ENCODE peak calls at places on chromosomes 12 and 14, in nine cellular contexts. One of them, this sample, is unnamed.

GRCh38 chr14:99195602-99196309 is 76.2 kb downstream of the BCL11B start:
- DNase-seq in right cardiac atrium: no peak
- DNase-seq in ecto neural progenitor cell: no peak
- DNase-seq in type B pancreatic cell: no peak
- DNase-seq in OCI-LY7: no peak
- DNase-seq in ovary: no peak
- DNase-seq in foreskin fibroblast: peak
- DNase-seq in SW 1271: no peak
- DNase-seq in WTC11: no peak
- DNase-seq in this sample: no peak

GRCh38 chr12:124496584-124496983 is 70.8 kb downstream of the NCOR2 start:
- DNase-seq in type B pancreatic cell: no peak
- DNase-seq in ovary: no peak
- DNase-seq in WTC11: no peak
- DNase-seq in right cardiac atrium: no peak
- DNase-seq in foreskin fibroblast: no peak
- DNase-seq in OCI-LY7: peak
- DNase-seq in SW 1271: no peak
- DNase-seq in ecto neural progenitor cell: no peak
- DNase-seq in this sample: no peak

GRCh38 chr12:131642101-131642540 is 68.8 kb upstream of the SFSWAP start:
- DNase-seq in ecto neural progenitor cell: no peak
- DNase-seq in OCI-LY7: peak
- DNase-seq in right cardiac atrium: no peak
- DNase-seq in foreskin fibroblast: no peak
- DNase-seq in type B pancreatic cell: peak
- DNase-seq in WTC11: no peak
- DNase-seq in ovary: no peak
- DNase-seq in SW 1271: no peak
- DNase-seq in this sample: no peak

GRCh38 chr14:72678360-72678759 is 215.5 kb downstream of the DPF3 start:
- DNase-seq in ecto neural progenitor cell: no peak
- DNase-seq in WTC11: no peak
- DNase-seq in right cardiac atrium: no peak
- DNase-seq in SW 1271: no peak
- DNase-seq in foreskin fibroblast: peak
- DNase-seq in ovary: no peak
- DNase-seq in type B pancreatic cell: no peak
- DNase-seq in OCI-LY7: no peak
- DNase-seq in this sample: no peak

GRCh38 chr14:75274899-75275569 is 3.6 kb upstream of the FOS start:
- DNase-seq in WTC11: no peak
- DNase-seq in foreskin fibroblast: no peak
- DNase-seq in SW 1271: no peak
- DNase-seq in OCI-LY7: peak
- DNase-seq in right cardiac atrium: no peak
- DNase-seq in ecto neural progenitor cell: no peak
- DNase-seq in type B pancreatic cell: no peak
- DNase-seq in ovary: no peak
- DNase-seq in this sample: no peak

GRCh38 chr12:45670339-45671065 is 59.0 kb upstream of the ARID2 start:
- DNase-seq in foreskin fibroblast: no peak
- DNase-seq in SW 1271: no peak
- DNase-seq in WTC11: no peak
- DNase-seq in OCI-LY7: no peak
- DNase-seq in ecto neural progenitor cell: no peak
- DNase-seq in right cardiac atrium: no peak
- DNase-seq in ovary: no peak
- DNase-seq in type B pancreatic cell: no peak
- DNase-seq in this sample: no peak

GRCh38 chr12:52956987-52957386 is 8.1 kb downstream of the KRT18 start:
- DNase-seq in foreskin fibroblast: no peak
- DNase-seq in WTC11: no peak
- DNase-seq in ecto neural progenitor cell: peak
- DNase-seq in type B pancreatic cell: no peak
- DNase-seq in OCI-LY7: peak
- DNase-seq in SW 1271: no peak
- DNase-seq in ovary: no peak
- DNase-seq in right cardiac atrium: no peak
- DNase-seq in this sample: no peak

GRCh38 chr12:76152161-76152807 is 67.8 kb upstream of the NAP1L1 start:
- DNase-seq in SW 1271: no peak
- DNase-seq in WTC11: no peak
- DNase-seq in right cardiac atrium: no peak
- DNase-seq in ovary: no peak
- DNase-seq in foreskin fibroblast: no peak
- DNase-seq in OCI-LY7: no peak
- DNase-seq in ecto neural progenitor cell: no peak
- DNase-seq in type B pancreatic cell: no peak
- DNase-seq in this sample: no peak

GRCh38 chr12:39272934-39273770 is 169.8 kb downstream of the KIF21A start:
- DNase-seq in ecto neural progenitor cell: no peak
- DNase-seq in right cardiac atrium: no peak
- DNase-seq in SW 1271: no peak
- DNase-seq in foreskin fibroblast: peak
- DNase-seq in ovary: no peak
- DNase-seq in WTC11: peak
- DNase-seq in OCI-LY7: peak
- DNase-seq in type B pancreatic cell: no peak
- DNase-seq in this sample: no peak

GRCh38 chr14:83294941-83295340 is 1761.3 kb upstream of the SEL1L start:
- DNase-seq in foreskin fibroblast: peak
- DNase-seq in SW 1271: no peak
- DNase-seq in WTC11: no peak
- DNase-seq in ovary: no peak
- DNase-seq in OCI-LY7: no peak
- DNase-seq in right cardiac atrium: no peak
- DNase-seq in type B pancreatic cell: no peak
- DNase-seq in ecto neural progenitor cell: no peak
- DNase-seq in this sample: no peak

GRCh38 chr14:100673085-100673806 is 53.4 kb upstream of the DLK1 start:
- DNase-seq in type B pancreatic cell: no peak
- DNase-seq in OCI-LY7: no peak
- DNase-seq in foreskin fibroblast: no peak
- DNase-seq in ovary: no peak
- DNase-seq in SW 1271: no peak
- DNase-seq in ecto neural progenitor cell: no peak
- DNase-seq in right cardiac atrium: no peak
- DNase-seq in WTC11: peak
- DNase-seq in this sample: no peak

GRCh38 chr14:68824517-68825347 is 31.9 kb upstream of the ZFP36L1 start:
- DNase-seq in right cardiac atrium: peak
- DNase-seq in WTC11: peak
- DNase-seq in OCI-LY7: peak
- DNase-seq in type B pancreatic cell: peak
- DNase-seq in ecto neural progenitor cell: peak
- DNase-seq in ovary: peak
- DNase-seq in SW 1271: peak
- DNase-seq in foreskin fibroblast: peak
- DNase-seq in this sample: no peak

GRCh38 chr12:76883151-76883550 is 4.3 kb upstream of the CSRP2 start:
- DNase-seq in SW 1271: no peak
- DNase-seq in foreskin fibroblast: peak
- DNase-seq in ecto neural progenitor cell: no peak
- DNase-seq in OCI-LY7: no peak
- DNase-seq in type B pancreatic cell: no peak
- DNase-seq in WTC11: no peak
- DNase-seq in ovary: no peak
- DNase-seq in right cardiac atrium: no peak
- DNase-seq in this sample: no peak

GRCh38 chr14:68965261-68965761 is 13.8 kb downstream of the ACTN1 start:
- DNase-seq in WTC11: no peak
- DNase-seq in OCI-LY7: no peak
- DNase-seq in ovary: no peak
- DNase-seq in foreskin fibroblast: no peak
- DNase-seq in SW 1271: no peak
- DNase-seq in ecto neural progenitor cell: no peak
- DNase-seq in type B pancreatic cell: no peak
- DNase-seq in right cardiac atrium: no peak
- DNase-seq in this sample: no peak

GRCh38 chr14:35441160-35441559 is 36.6 kb upstream of the NFKBIA start:
- DNase-seq in ovary: no peak
- DNase-seq in OCI-LY7: no peak
- DNase-seq in SW 1271: no peak
- DNase-seq in WTC11: no peak
- DNase-seq in foreskin fibroblast: no peak
- DNase-seq in right cardiac atrium: no peak
- DNase-seq in type B pancreatic cell: no peak
- DNase-seq in ecto neural progenitor cell: no peak
- DNase-seq in this sample: no peak

GRCh38 chr14:21965042-21965441 is 291.4 kb upstream of the OR4E1 start:
- DNase-seq in foreskin fibroblast: no peak
- DNase-seq in OCI-LY7: peak
- DNase-seq in type B pancreatic cell: no peak
- DNase-seq in ecto neural progenitor cell: no peak
- DNase-seq in WTC11: no peak
- DNase-seq in right cardiac atrium: no peak
- DNase-seq in SW 1271: no peak
- DNase-seq in ovary: no peak
- DNase-seq in this sample: no peak

GRCh38 chr12:113850309-113851056 is 115.6 kb downstream of the RBM19 start:
- DNase-seq in type B pancreatic cell: no peak
- DNase-seq in SW 1271: no peak
- DNase-seq in WTC11: no peak
- DNase-seq in foreskin fibroblast: no peak
- DNase-seq in right cardiac atrium: peak
- DNase-seq in ovary: no peak
- DNase-seq in ecto neural progenitor cell: no peak
- DNase-seq in OCI-LY7: no peak
- DNase-seq in this sample: no peak

GRCh38 chr12:6684609-6685008 is 4.6 kb downstream of the ZNF384 start:
- DNase-seq in OCI-LY7: peak
- DNase-seq in foreskin fibroblast: peak
- DNase-seq in SW 1271: peak
- DNase-seq in type B pancreatic cell: no peak
- DNase-seq in WTC11: peak
- DNase-seq in ecto neural progenitor cell: no peak
- DNase-seq in right cardiac atrium: no peak
- DNase-seq in ovary: no peak
- DNase-seq in this sample: no peak

GRCh38 chr14:76832503-76832988 is 6.3 kb downstream of the LRRC74A start:
- DNase-seq in ovary: no peak
- DNase-seq in type B pancreatic cell: no peak
- DNase-seq in right cardiac atrium: no peak
- DNase-seq in SW 1271: no peak
- DNase-seq in foreskin fibroblast: no peak
- DNase-seq in OCI-LY7: no peak
- DNase-seq in WTC11: no peak
- DNase-seq in ecto neural progenitor cell: no peak
- DNase-seq in this sample: no peak

GRCh38 chr12:7023096-7023495 is 4.8 kb upstream of the LPCAT3 start:
- DNase-seq in right cardiac atrium: no peak
- DNase-seq in ecto neural progenitor cell: no peak
- DNase-seq in type B pancreatic cell: no peak
- DNase-seq in SW 1271: no peak
- DNase-seq in ovary: no peak
- DNase-seq in OCI-LY7: no peak
- DNase-seq in WTC11: no peak
- DNase-seq in foreskin fibroblast: no peak
- DNase-seq in this sample: no peak

GRCh38 chr12:26863515-26863914 is 30.5 kb upstream of the ITPR2 start:
- DNase-seq in OCI-LY7: peak
- DNase-seq in ecto neural progenitor cell: no peak
- DNase-seq in foreskin fibroblast: peak
- DNase-seq in SW 1271: no peak
- DNase-seq in WTC11: no peak
- DNase-seq in right cardiac atrium: no peak
- DNase-seq in ovary: no peak
- DNase-seq in type B pancreatic cell: no peak
- DNase-seq in this sample: no peak

GRCh38 chr12:103501447-103501846 is 5.7 kb upstream of the C12orf42 start:
- DNase-seq in OCI-LY7: no peak
- DNase-seq in SW 1271: no peak
- DNase-seq in type B pancreatic cell: no peak
- DNase-seq in ovary: no peak
- DNase-seq in ecto neural progenitor cell: no peak
- DNase-seq in WTC11: no peak
- DNase-seq in right cardiac atrium: no peak
- DNase-seq in foreskin fibroblast: no peak
- DNase-seq in this sample: no peak

GRCh38 chr12:45989277-45989856 is 1.0 kb downstream of the SCAF11 start:
- DNase-seq in SW 1271: no peak
- DNase-seq in right cardiac atrium: no peak
- DNase-seq in ovary: no peak
- DNase-seq in type B pancreatic cell: no peak
- DNase-seq in WTC11: no peak
- DNase-seq in ecto neural progenitor cell: no peak
- DNase-seq in foreskin fibroblast: no peak
- DNase-seq in OCI-LY7: peak
- DNase-seq in this sample: no peak

GRCh38 chr12:105226219-105226618 is 9.8 kb downstream of the APPL2 start:
- DNase-seq in right cardiac atrium: peak
- DNase-seq in WTC11: no peak
- DNase-seq in ecto neural progenitor cell: no peak
- DNase-seq in SW 1271: no peak
- DNase-seq in OCI-LY7: no peak
- DNase-seq in type B pancreatic cell: no peak
- DNase-seq in ovary: peak
- DNase-seq in foreskin fibroblast: peak
- DNase-seq in this sample: no peak

GRCh38 chr12:26857465-26858176 is 24.6 kb upstream of the ITPR2 start:
- DNase-seq in ovary: no peak
- DNase-seq in WTC11: no peak
- DNase-seq in ecto neural progenitor cell: no peak
- DNase-seq in right cardiac atrium: no peak
- DNase-seq in SW 1271: no peak
- DNase-seq in type B pancreatic cell: no peak
- DNase-seq in OCI-LY7: no peak
- DNase-seq in foreskin fibroblast: peak
- DNase-seq in this sample: no peak

GRCh38 chr12:124621296-124621660 is 53.9 kb upstream of the NCOR2 start:
- DNase-seq in type B pancreatic cell: no peak
- DNase-seq in foreskin fibroblast: peak
- DNase-seq in SW 1271: no peak
- DNase-seq in OCI-LY7: no peak
- DNase-seq in ecto neural progenitor cell: no peak
- DNase-seq in ovary: peak
- DNase-seq in WTC11: peak
- DNase-seq in right cardiac atrium: peak
- DNase-seq in this sample: peak

GRCh38 chr12:5318874-5319273 is 113.0 kb upstream of the NTF3 start:
- DNase-seq in WTC11: no peak
- DNase-seq in type B pancreatic cell: no peak
- DNase-seq in foreskin fibroblast: peak
- DNase-seq in SW 1271: no peak
- DNase-seq in ovary: no peak
- DNase-seq in OCI-LY7: no peak
- DNase-seq in right cardiac atrium: no peak
- DNase-seq in ecto neural progenitor cell: no peak
- DNase-seq in this sample: no peak

GRCh38 chr14:58465425-58465824 is 37.9 kb downstream of the KIAA0586 start:
- DNase-seq in SW 1271: no peak
- DNase-seq in OCI-LY7: no peak
- DNase-seq in right cardiac atrium: no peak
- DNase-seq in ovary: no peak
- DNase-seq in foreskin fibroblast: peak
- DNase-seq in type B pancreatic cell: no peak
- DNase-seq in WTC11: no peak
- DNase-seq in ecto neural progenitor cell: no peak
- DNase-seq in this sample: no peak

This sample was measured in coronary artery.